ENCODE peak calls at places on chromosome 9, in four cellular contexts. D, P, E and B are unnamed samples. For H3K36me3, the result is how much of the 10 kb centered on the place peaks cover.

GRCh38 chr9:37566716-37567115 is 9.5 kb downstream of the FBXO10 start:
- DNase-seq in D (no peak), P (no peak), E (no peak), B (no peak)

GRCh38 chr9:534886-535285 is 306.6 kb upstream of the DMRT1 start:
- DNase-seq in D (no peak), P (no peak), E (no peak), B (peak)

GRCh38 chr9:98873535-98874432 is 66.3 kb downstream of the GALNT12 start:
- DNase-seq in D (peak), P (no peak), E (no peak), B (peak)

GRCh38 chr9:114968710-114969109 is 38.3 kb upstream of the TNFSF8 start:
- DNase-seq in D (no peak), P (no peak), E (no peak), B (no peak)

GRCh38 chr9:126436545-126437269 is 110.1 kb downstream of the MVB12B start:
- DNase-seq in D (no peak), P (no peak), E (no peak), B (peak)

GRCh38 chr9:28951945-28952344 is 1378.7 kb upstream of the C9orf72 start:
- DNase-seq in D (no peak), P (no peak), E (no peak), B (no peak)

GRCh38 chr9:17005085-17005484 is 129.8 kb upstream of the CNTLN start:
- DNase-seq in D (peak), P (peak), E (no peak), B (peak)

GRCh38 chr9:88732128-88732527 is 197.2 kb downstream of the NXNL2 start:
- DNase-seq in D (no peak), P (peak), E (no peak), B (peak)

GRCh38 chr9:4762108-4762888 is 21.3 kb upstream of the AK3 start:
- DNase-seq in D (peak), P (peak), E (peak), B (peak)
- TF ChIP-seq POLR2A in D (no peak), P (no peak), E (no peak), B (no peak)

GRCh38 chr9:120524038-120524437 is 55.9 kb downstream of the CDK5RAP2 start:
- DNase-seq in D (no peak), P (no peak), E (no peak), B (no peak)

GRCh38 chr9:120522558-120522957 is 57.4 kb downstream of the CDK5RAP2 start:
- DNase-seq in D (no peak), P (no peak), E (no peak), B (no peak)

GRCh38 chr9:120524852-120525251 is 55.1 kb downstream of the CDK5RAP2 start:
- DNase-seq in D (no peak), P (no peak), E (no peak), B (peak)

GRCh38 chr9:120521101-120521500 is 58.9 kb downstream of the CDK5RAP2 start:
- DNase-seq in D (no peak), P (no peak), E (no peak), B (no peak)

GRCh38 chr9:120522032-120522431 is 57.9 kb downstream of the CDK5RAP2 start:
- DNase-seq in D (no peak), P (no peak), E (no peak), B (no peak)
- H3K36me3 ChIP-seq in D (under half), P (under half), E (under half), B (under half)

DNA sequence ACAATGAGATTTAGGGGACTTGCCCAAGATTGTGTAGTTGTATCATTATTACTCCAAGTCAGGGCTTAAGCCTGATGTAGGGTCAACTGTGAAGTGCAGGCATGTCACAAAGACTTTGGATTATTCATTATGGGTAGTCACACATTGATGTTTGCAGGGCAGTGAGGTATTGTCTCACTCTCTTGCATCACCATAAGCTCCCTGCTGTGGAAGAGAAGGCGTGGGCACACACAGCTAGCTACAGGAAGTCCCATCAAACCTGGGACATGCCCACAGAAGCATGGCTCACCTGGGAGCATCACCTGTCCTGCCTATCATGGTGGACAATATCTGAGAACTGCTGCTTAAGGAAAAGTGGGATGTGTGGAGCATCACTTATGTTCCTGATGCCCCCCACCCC is 42.1 kb downstream of the TMOD1 start:
- DNase-seq in D (no peak), P (no peak), E (no peak), B (no peak)
- TF ChIP-seq POLR2A in D (no peak), P (no peak), E (no peak), B (no peak)

DNA sequence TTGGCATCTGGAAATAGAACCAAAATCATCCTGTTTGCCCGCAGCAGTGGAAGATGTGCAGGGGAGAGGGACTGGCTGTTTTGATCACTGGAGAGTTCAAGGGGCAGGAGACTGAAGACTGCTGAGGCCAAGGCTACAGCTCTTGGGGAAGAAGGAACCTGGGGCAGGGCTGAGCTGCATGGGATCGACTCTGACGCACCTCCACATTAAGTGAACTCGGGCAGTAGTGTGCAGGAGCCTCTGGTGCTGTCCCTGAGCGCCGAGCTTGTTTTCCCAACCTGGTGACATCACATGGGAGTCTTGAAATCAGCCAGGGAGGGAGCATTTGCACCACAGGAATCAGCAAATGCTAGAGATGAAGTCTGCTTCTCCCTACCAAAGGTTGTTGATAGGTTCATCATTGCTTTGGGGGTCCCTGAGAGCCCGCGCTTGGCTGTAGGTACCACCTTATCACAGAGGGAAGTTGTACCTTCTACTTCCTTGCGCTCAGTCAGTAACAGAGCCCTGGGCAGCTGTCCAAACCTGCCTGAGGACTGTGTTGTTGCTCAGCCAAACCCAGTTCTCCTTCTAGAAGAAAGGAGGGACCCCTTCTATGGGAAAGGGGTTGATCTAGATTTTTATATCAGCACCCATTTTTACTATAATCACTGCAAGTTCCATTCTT is 52.3 kb upstream of the CTSL start:
- DNase-seq in D (no peak), P (no peak), E (no peak), B (no peak)
- H3K36me3 ChIP-seq in D (under half), P (under half), E (under half), B (under half)

DNA sequence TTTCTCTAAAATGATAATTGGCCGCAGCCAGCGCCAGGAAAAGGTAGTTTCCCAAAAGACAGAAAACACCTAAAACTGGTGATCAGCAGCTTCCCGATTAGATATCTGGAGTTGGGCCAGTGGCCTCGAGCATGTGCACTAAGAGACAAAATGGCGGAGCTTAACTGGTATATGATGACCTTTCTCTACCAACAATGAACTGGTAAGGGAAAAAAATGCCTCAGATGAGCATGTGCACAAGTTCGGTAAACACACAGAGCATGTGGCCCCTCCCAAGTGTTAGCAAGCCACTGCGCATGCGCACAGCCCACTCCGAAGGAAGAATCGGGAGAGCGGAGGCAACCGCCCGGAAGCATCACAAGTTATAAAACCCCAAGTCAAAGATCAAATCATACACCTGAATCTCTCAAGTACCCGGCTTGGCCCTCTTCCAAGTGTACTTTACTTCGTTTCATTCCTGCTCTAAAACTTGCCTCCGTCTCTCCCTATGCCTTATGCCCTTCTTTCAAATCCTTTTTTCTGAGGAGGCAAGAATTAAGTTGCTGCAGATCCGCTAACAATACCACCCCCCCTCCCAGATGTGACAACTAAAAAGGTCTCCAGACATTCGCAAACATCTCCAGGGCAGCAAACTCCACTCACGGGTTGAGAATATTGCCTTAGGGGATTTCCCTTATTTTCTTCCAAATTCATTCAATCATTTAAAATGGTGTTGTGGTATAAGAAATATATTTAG is 15.0 kb upstream of the PTBP3 start:
- DNase-seq in D (peak), P (peak), E (peak), B (peak)
- TF ChIP-seq POLR2A in D (no peak), P (peak), E (no peak), B (no peak)

GRCh38 chr9:30519756-30520155 is 1864.7 kb upstream of the ACO1 start:
- DNase-seq in D (no peak), P (no peak), E (no peak), B (no peak)
- H3K36me3 ChIP-seq in D (under half), P (under half), E (under half), B (under half)

DNA sequence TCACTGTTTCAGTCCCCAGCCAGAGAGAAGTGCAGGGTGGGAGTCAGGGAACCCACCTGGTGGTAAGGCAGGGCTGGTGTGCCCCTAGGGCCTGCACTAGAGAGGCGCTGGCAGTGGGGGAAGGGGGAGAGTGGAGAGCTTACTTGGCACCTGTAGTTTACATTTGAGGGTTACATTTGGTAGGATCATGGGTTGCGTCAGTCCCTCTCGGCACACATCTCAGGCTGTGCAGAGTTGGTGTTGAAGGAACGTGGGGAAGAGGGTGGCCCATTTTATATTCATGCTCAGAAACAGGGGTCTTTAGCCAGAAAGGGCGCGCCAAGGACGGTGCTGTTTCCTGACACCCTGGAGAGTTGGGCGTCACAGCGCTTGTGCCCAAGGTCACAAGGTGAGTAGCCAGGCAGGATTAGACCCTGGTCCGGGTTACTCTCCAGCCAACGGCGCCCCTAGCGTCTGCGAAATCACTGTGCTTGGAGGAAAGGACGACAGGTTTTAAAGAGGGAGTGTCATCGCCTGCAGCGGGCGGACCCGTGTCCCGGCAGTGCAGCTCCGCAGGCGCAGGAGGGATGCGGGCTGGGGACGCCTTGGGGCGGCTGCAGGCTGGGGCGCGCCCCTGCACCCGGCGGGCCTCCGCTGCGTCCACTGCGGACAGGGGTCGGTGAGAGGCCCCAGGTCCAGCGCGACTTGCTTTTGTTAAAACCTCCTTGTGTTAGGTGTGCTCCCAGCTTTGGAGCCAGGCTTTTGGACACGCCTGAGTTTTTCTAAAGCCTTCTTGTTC is 272.6 kb downstream of the FANCC start:
- DNase-seq in D (no peak), P (no peak), E (no peak), B (peak)
- TF ChIP-seq POLR2A in D (no peak), P (no peak), E (no peak), B (no peak)

GRCh38 chr9:137743695-137744094 is 124.9 kb downstream of the EHMT1 start:
- DNase-seq in D (no peak), P (no peak), E (no peak), B (no peak)

GRCh38 chr9:137742698-137743097 is 123.9 kb downstream of the EHMT1 start:
- DNase-seq in D (no peak), P (no peak), E (no peak), B (no peak)

GRCh38 chr9:137741330-137741729 is 122.5 kb downstream of the EHMT1 start:
- DNase-seq in D (no peak), P (no peak), E (no peak), B (no peak)

GRCh38 chr9:137740311-137740710 is 121.5 kb downstream of the EHMT1 start:
- DNase-seq in D (peak), P (no peak), E (no peak), B (peak)

GRCh38 chr9:137739371-137739915 is 120.6 kb downstream of the EHMT1 start:
- DNase-seq in D (no peak), P (no peak), E (no peak), B (no peak)
- H3K36me3 ChIP-seq in D (under half), P (under half), E (under half), B (under half)

DNA sequence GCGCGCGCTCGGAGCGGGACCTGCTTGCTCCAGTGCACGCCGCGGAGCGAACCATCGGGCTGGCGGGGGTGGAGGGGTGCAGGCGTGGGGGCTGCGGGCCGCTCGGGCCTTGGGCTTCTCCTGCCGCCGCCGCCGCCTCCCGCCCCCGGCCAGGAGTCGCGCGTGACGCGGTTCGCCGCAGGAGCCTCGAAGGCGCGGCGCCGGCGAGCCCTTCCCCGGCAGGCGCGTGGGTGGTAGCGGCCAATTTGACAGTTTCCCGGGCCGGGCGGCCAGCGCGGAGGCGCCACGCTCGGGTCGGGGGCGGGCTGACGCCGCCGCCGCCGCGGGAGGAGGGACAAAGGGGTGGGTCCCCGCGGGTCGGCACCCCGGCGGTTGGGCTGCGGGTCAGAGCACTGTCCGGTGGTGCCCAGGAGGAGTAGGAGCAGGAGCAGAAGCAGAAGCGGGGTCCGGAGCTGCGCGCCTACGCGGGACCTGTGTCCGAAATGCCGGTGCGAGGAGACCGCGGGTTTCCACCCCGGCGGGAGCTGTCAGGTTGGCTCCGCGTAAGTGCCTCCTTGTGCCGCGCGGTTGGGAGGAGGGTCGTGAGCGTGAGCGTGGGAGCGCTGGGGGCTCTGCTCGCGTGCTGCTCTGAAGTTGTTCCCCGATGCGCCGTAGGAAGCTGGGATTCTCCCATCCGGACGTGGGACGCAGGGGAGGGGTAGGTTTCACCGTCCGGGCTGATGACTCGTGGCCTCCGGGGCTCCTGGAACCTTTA is at the start of gene TJP2:
- DNase-seq in D (peak), P (peak), E (peak), B (peak)
- TF ChIP-seq POLR2A in D (no peak), P (peak), E (no peak), B (peak)